ENCODE peak calls at places on chromosomes 2 and 18, in four cellular contexts. Q, C, Z and T are unnamed samples. For H3K9me3, the result is how much of the 10 kb centered on the place peaks cover.

GRCh38 chr18:46169464-46169941 is 65.3 kb downstream of the HAUS1 start:
- DNase-seq in Q (no peak), C (no peak), Z (no peak), T (no peak)

GRCh38 chr2:73285162-73285739 is 973 bp upstream of the FBXO41 start:
- DNase-seq in Q (peak), C (no peak), Z (no peak), T (no peak)

GRCh38 chr18:55585586-55586521 is 2.1 kb downstream of the TCF4 start:
- DNase-seq in Q (peak), C (no peak), Z (peak), T (no peak)

GRCh38 chr2:88692187-88692586 is 714 bp downstream of the RPIA start:
- DNase-seq in Q (peak), C (no peak), Z (no peak), T (no peak)

GRCh38 chr2:68185541-68186164 is 28.0 kb downstream of the PNO1 start:
- DNase-seq in Q (peak), C (no peak), Z (peak), T (peak)

GRCh38 chr2:70010222-70011111 is 49.0 kb upstream of the ASPRV1 start:
- DNase-seq in Q (no peak), C (no peak), Z (no peak), T (no peak)

GRCh38 chr2:224778474-224778877 is 62.3 kb upstream of the CCDC195 start:
- DNase-seq in Q (no peak), C (no peak), Z (peak), T (peak)

GRCh38 chr2:240988146-240988545 is 10.3 kb upstream of the SNED1 start:
- DNase-seq in Q (no peak), C (no peak), Z (no peak), T (no peak)

GRCh38 chr2:105842555-105842954 is 97.8 kb downstream of the NCK2 start:
- DNase-seq in Q (no peak), C (no peak), Z (no peak), T (no peak)

GRCh38 chr18:50706199-50706598 is 113.6 kb downstream of the MRO start:
- DNase-seq in Q (no peak), C (no peak), Z (no peak), T (no peak)

GRCh38 chr2:236561874-236562273 is 7.8 kb upstream of the ACKR3 start:
- DNase-seq in Q (no peak), C (no peak), Z (no peak), T (no peak)

GRCh38 chr18:6592522-6592921 is 137.0 kb upstream of the ARHGAP28 start:
- DNase-seq in Q (no peak), C (no peak), Z (no peak), T (no peak)

GRCh38 chr2:15768142-15769088 is 171.9 kb upstream of the MYCN start:
- DNase-seq in Q (no peak), C (no peak), Z (peak), T (no peak)

GRCh38 chr2:237451582-237452469 is 35.2 kb upstream of the MLPH start:
- DNase-seq in Q (no peak), C (no peak), Z (peak), T (no peak)

GRCh38 chr2:19700861-19701585 is 200.8 kb downstream of the TTC32 start:
- DNase-seq in Q (no peak), C (no peak), Z (no peak), T (no peak)

GRCh38 chr18:13611058-13611615 is 115.2 kb downstream of the FAM210A start:
- DNase-seq in Q (peak), C (peak), Z (peak), T (no peak)

GRCh38 chr2:108909275-108909823 is 79.7 kb downstream of the EDAR start:
- DNase-seq in Q (no peak), C (no peak), Z (no peak), T (no peak)

GRCh38 chr2:207126724-207127314 is 38.9 kb downstream of the KLF7 start:
- DNase-seq in Q (no peak), C (no peak), Z (no peak), T (no peak)

GRCh38 chr2:99395589-99396130 is 58.5 kb downstream of the EIF5B start:
- DNase-seq in Q (no peak), C (no peak), Z (no peak), T (no peak)

GRCh38 chr2:15119722-15120175 is 441.4 kb downstream of the NBAS start:
- DNase-seq in Q (no peak), C (no peak), Z (no peak), T (no peak)

GRCh38 chr2:156331572-156332451 is 709 bp downstream of the NR4A2 start:
- DNase-seq in Q (peak), C (peak), Z (peak), T (peak)

GRCh38 chr2:229348135-229348534 is 77.0 kb upstream of the PID1 start:
- DNase-seq in Q (no peak), C (no peak), Z (no peak), T (no peak)

GRCh38 chr2:212022966-212023365 is 515.6 kb downstream of the ERBB4 start:
- DNase-seq in Q (no peak), C (no peak), Z (no peak), T (no peak)

GRCh38 chr2:194815475-194815874 is 841.6 kb upstream of the SLC39A10 start:
- DNase-seq in Q (no peak), C (no peak), Z (no peak), T (no peak)

GRCh38 chr2:110726285-110726684 is 6.1 kb upstream of the ACOXL start:
- DNase-seq in Q (no peak), C (no peak), Z (no peak), T (no peak)

GRCh38 chr18:37935086-37935485 is 369.5 kb upstream of the CELF4 start:
- DNase-seq in Q (no peak), C (no peak), Z (no peak), T (no peak)

GRCh38 chr2:177164584-177165052 is 48.0 kb upstream of the HNRNPA3 start:
- DNase-seq in Q (peak), C (peak), Z (peak), T (peak)

GRCh38 chr2:229273384-229274338 is 2.6 kb upstream of the PID1 start:
- DNase-seq in Q (peak), C (peak), Z (peak), T (peak)

GRCh38 chr2:107018366-107018765 is 132.4 kb upstream of the ST6GAL2 start:
- DNase-seq in Q (no peak), C (peak), Z (no peak), T (no peak)

DNA sequence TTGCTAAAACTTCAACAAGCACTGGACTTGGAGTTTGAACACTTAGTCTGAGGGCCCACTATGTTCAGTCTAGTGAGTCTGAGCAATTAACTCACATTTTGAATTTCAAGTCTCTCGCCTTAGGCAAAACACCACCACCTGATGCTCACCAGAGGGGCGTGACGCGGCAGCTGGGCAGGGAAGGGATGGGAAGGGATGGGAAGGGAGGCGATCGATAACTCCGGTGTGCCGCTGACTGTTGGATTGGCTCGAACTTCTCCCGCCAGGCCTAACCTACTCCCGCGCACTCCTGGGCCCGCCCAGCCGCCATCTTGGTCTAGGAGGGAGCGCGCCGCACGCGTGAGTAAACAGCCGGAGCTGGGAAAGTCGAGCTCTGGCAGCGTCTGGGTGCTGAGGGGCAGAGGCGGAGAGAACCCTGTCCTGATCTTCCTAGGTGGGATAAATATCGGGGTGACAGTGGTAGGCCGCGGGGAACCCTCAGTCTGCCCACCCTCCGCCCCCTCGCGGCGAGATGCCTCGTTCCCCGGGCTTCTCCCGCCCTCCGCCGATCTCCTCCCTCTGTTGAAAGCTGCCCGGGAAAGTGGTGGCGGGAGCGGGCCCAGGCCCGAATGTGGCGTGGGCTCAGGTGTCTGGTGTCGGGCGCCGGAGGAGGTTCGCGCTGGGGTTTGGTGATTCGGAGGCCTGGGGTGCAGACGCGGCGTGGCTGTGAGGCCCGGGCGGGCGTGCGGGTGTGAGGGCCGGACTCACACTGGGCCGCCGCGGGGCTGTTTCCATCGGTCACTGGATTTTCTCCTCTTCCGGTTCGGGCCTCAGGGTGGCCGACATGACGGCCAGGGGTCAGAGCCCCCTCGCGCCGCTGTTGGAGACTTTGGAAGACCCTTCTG is at the start of gene RIF1:
- DNase-seq in Q (peak), C (peak), Z (peak), T (peak)
- TF ChIP-seq CTCF in Q (peak), C (peak), Z (peak), T (no peak)

GRCh38 chr2:78109272-78109671 is 587.1 kb upstream of the LRRTM4 start:
- DNase-seq in Q (no peak), C (no peak), Z (no peak), T (no peak)
- H3K9me3 ChIP-seq in Q (under half), C (under half), Z (under half), T (under half)

DNA sequence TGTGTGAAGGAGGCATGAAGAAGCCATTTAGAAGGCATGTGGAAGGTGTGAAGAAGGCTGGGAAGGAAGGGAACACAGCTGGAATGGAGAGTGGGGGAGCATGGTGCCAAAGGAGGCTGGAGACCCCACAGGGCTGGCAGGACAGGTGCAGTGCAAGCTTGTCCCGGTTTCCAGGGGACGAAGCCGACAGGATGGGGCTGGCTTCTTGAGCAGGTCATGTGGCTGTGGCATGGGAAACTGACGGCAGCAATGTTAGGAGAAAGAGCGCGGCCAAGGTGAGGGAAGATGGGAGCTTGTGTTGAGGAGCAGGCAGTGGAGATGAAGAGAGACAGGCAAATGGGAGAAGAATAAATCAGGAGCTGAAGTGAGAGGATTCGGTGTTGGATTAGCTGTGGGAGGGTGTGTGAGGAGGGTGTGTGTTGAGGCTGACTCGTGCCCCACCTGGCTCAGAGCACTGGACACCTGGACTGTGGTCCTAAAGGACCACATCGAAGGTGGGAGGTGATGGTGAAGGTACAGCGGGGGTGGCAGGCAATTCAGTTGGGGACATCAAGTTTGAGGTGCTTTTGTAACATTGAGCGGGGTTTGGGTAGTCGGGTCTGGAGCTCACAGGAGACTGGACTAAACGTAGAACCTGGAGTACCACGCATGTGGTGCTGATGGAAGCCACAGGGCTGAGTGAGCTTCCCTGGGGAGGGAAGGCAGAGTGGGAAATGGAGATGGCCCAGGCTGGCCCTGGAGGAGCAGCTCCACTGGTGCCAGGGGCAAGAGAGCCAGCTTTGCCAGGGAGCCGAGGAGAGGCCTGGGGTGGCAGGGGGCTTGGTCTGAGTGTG is 165.6 kb upstream of the HDAC4 start:
- DNase-seq in Q (no peak), C (no peak), Z (no peak), T (no peak)
- TF ChIP-seq CTCF in Q (no peak), C (no peak), Z (no peak), T (no peak)

DNA sequence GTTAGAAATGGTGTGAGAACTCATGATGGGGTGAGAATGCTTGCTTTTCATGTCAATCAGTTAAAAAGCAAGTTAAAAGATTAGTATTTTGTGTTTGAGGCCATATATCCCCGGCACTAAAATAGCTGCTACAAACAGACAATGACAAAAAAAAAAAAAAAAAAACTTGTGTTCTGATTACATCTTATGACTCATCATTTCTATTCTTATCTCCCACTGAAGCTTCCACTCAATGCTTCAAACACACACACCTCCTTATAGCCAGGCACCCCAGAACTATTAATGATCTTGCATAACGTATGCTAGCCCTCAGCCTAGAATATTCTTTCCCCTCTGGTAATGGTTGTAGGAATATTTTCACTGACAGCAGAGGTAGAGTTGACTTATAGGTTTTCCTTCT is 778.3 kb downstream of the TRIB2 start:
- DNase-seq in Q (no peak), C (no peak), Z (no peak), T (no peak)
- H3K9me3 ChIP-seq in Q (under half), C (under half), Z (under half), T (under half)

DNA sequence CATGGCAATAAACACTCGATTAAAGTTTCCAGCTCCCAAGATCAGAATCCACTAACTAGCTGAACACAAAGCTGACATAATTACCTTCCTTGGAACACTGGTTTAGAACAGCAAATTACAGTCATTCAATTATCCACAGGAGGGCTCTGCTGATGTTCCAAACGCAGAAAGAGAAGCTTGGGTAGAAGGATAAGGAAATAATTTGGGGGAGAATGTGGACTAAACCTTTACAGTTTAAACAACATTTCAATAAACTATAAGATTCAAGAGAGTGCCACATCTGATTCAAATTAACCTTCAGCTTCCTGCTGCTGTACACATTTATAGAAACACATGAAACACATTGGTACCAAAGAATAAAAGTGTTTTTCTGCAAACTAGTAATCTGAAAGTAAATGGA is 67.8 kb upstream of the ARL4C start:
- DNase-seq in Q (no peak), C (no peak), Z (no peak), T (no peak)
- TF ChIP-seq CTCF in Q (no peak), C (no peak), Z (peak), T (no peak)

DNA sequence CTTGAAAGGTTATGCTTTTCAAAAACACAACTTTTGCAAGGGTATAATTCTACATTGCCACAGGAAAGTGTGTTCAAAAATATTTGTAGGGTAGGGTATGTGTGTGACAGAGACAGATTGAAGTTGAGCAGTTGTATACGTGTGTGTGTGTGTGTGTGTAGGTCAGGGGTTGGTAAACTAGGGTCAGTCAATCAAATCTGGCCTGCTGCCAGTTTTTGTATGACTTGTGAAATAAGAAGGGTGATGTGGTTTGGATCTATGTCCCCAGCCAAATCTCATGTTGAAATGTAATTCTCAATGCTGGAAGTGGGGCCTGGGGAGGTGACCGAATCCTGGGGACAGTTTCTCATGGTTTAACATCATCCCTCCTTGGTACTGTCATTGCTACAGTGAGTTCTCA is 148.2 kb downstream of the CERS6 start:
- DNase-seq in Q (no peak), C (no peak), Z (no peak), T (no peak)
- H3K9me3 ChIP-seq in Q (under half), C (under half), Z (under half), T (under half)

GRCh38 chr2:11174222-11174621 is 19.0 kb downstream of the SLC66A3 start:
- DNase-seq in Q (no peak), C (no peak), Z (no peak), T (no peak)

GRCh38 chr2:11166476-11166875 is 11.2 kb downstream of the SLC66A3 start:
- DNase-seq in Q (no peak), C (no peak), Z (no peak), T (no peak)

GRCh38 chr2:11163439-11164317 is 8.4 kb downstream of the SLC66A3 start:
- DNase-seq in Q (no peak), C (no peak), Z (no peak), T (no peak)

GRCh38 chr2:11168488-11168887 is 13.2 kb downstream of the SLC66A3 start:
- DNase-seq in Q (no peak), C (no peak), Z (peak), T (no peak)

GRCh38 chr2:11169333-11169732 is 14.1 kb downstream of the SLC66A3 start:
- DNase-seq in Q (no peak), C (no peak), Z (no peak), T (no peak)
- TF ChIP-seq CTCF in Q (no peak), C (no peak), Z (no peak), T (no peak)

GRCh38 chr2:95278051-95278471 is 3.8 kb downstream of the PROM2 start:
- DNase-seq in Q (no peak), C (peak), Z (no peak), T (no peak)
- H3K9me3 ChIP-seq in Q (under half), C (under half), Z (under half), T (under half)

DNA sequence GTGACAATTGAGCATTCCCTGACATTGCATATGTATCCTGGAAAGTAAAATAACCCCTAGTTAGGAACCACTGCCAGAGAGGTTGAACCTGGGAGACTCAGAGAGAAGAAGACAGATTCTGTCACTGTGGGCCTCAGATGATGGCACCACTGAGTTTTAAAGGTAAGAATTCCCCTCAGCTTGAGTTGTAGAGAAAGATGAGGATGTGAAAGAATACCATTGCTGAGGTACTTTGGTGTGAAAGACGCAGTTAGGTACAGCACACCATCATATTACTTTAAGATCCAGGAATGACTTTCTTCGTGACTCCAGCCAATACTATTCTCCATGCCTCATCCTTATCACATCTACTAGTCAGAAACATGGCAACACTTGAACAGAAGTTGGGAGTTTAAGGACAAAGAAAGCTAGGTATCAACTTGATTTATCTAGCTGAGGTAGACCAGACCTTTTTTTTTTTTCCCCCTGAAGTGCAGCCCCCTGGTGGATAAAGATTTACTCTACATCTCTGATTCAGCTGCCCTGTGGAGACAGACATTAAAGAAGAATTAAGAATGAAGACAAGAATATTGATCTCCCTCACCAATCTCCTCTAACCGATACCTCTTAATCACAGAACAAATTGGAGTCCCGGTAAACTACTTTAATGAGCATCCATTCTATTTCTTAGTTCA is 630.5 kb upstream of the FANCL start:
- DNase-seq in Q (no peak), C (no peak), Z (peak), T (no peak)
- TF ChIP-seq CTCF in Q (no peak), C (no peak), Z (peak), T (no peak)